ENCODE peak calls at places on chromosomes 4 and X, in five cellular contexts. X, E, U, L and J are unnamed samples. For H3K4me1, the result is how much of the 10 kb centered on the place peaks cover.

GRCh38 chr4:40515398-40516293 is 114.0 kb downstream of the RBM47 start:
- DNase-seq in X (no peak), E (no peak), U (no peak), L (peak), J (peak)

GRCh38 chrX:104659037-104659744 is 93.2 kb downstream of the IL1RAPL2 start:
- DNase-seq in X (no peak), E (no peak), U (no peak), L (no peak), J (peak)

GRCh38 chr4:39330353-39330752 is 35.8 kb downstream of the RFC1 start:
- DNase-seq in X (no peak), E (no peak), U (no peak), L (no peak), J (no peak)

GRCh38 chr4:112973897-112974296 is 75.6 kb upstream of the ANK2 start:
- DNase-seq in X (no peak), E (no peak), U (no peak), L (no peak), J (no peak)

GRCh38 chr4:40180356-40180755 is 16.5 kb upstream of the RHOH start:
- DNase-seq in X (no peak), E (no peak), U (no peak), L (no peak), J (no peak)

GRCh38 chr4:173464486-173464885 is 65.5 kb downstream of the HAND2 start:
- DNase-seq in X (no peak), E (no peak), U (no peak), L (no peak), J (no peak)

GRCh38 chrX:15973299-15973698 is 118.7 kb upstream of the AP1S2 start:
- DNase-seq in X (no peak), E (no peak), U (no peak), L (peak), J (peak)

GRCh38 chr4:144316869-144317268 is 176.4 kb upstream of the GYPA start:
- DNase-seq in X (no peak), E (no peak), U (no peak), L (peak), J (no peak)

GRCh38 chr4:3321295-3321889 is 28.6 kb downstream of the RGS12 start:
- DNase-seq in X (no peak), E (no peak), U (peak), L (no peak), J (peak)

GRCh38 chrX:68365356-68365755 is 67.9 kb downstream of the OPHN1 start:
- DNase-seq in X (no peak), E (no peak), U (no peak), L (no peak), J (no peak)

GRCh38 chr4:57607616-57608150 is 497.5 kb upstream of the IGFBP7 start:
- DNase-seq in X (no peak), E (no peak), U (no peak), L (no peak), J (no peak)

GRCh38 chr4:57614533-57614932 is 504.3 kb upstream of the IGFBP7 start:
- DNase-seq in X (no peak), E (no peak), U (no peak), L (no peak), J (no peak)

DNA sequence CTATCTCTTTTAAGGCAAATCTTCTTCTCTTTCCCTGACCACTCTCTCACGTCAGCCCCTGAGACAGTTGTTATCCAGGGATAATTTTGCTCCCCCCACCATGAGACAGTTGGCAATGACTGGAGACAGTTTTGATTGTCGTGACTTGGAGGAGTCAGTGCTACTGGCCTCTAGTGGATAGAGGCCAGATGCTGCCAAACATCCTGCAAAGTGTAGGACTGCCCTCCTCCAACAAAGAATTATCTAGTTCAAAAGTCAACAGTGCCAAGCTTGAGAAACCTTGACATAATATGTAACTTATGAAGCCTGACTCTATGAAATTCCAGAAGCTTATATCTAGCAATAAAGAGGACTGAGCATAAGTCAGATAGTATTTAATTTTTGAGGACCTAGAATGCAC is 502.1 kb upstream of the IGFBP7 start:
- DNase-seq in X (no peak), E (no peak), U (no peak), L (no peak), J (no peak)
- TF ChIP-seq CTCF in X (no peak), E (no peak), U (no peak), L (no peak), J (no peak)

GRCh38 chr4:1986578-1987210 is 22.1 kb downstream of the NELFA start:
- DNase-seq in X (no peak), E (no peak), U (no peak), L (no peak), J (no peak)
- H3K4me1 ChIP-seq in X (under half), E (under half), U (under half), L (under half), J (under half)

GRCh38 chr4:38169524-38169923 is 209.3 kb downstream of the PTTG2 start:
- DNase-seq in X (no peak), E (no peak), U (no peak), L (no peak), J (peak)

GRCh38 chr4:38173935-38174334 is 213.7 kb downstream of the PTTG2 start:
- DNase-seq in X (no peak), E (no peak), U (no peak), L (no peak), J (no peak)

GRCh38 chr4:38170800-38171199 is 210.6 kb downstream of the PTTG2 start:
- DNase-seq in X (no peak), E (no peak), U (no peak), L (no peak), J (no peak)

GRCh38 chr4:38166768-38167167 is 206.6 kb downstream of the PTTG2 start:
- DNase-seq in X (no peak), E (no peak), U (no peak), L (no peak), J (no peak)

DNA sequence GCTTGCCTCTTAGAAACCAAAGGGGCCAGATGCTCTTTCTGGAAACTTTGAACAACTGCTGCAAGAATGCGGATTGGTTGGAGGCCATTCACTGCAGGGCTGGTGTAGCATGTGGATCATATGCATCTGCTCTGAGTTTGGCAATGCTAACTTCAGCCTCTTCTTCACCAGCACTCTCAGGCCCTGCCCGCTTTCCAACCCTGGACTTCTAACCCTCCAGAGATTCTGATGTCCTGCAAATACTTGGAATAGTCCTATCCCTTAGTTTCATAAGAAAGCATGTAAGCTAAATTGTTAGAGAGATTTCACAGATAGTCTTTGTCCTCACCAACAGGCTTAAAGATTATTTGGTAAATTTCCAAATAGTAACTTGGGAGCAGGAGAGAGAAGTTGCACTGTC is 210.2 kb downstream of the PTTG2 start:
- DNase-seq in X (no peak), E (no peak), U (no peak), L (no peak), J (no peak)
- TF ChIP-seq POLR2A in X (no peak), E (no peak), U (no peak), L (no peak), J (no peak)

GRCh38 chr4:99071159-99071558 is 17.4 kb downstream of the ADH5 start:
- DNase-seq in X (no peak), E (no peak), U (no peak), L (no peak), J (no peak)

GRCh38 chr4:99076292-99076976 is 12.2 kb downstream of the ADH5 start:
- DNase-seq in X (no peak), E (no peak), U (no peak), L (no peak), J (no peak)

GRCh38 chr4:99077177-99077576 is 11.4 kb downstream of the ADH5 start:
- DNase-seq in X (no peak), E (no peak), U (no peak), L (no peak), J (no peak)

GRCh38 chr4:99078336-99078735 is 10.3 kb downstream of the ADH5 start:
- DNase-seq in X (no peak), E (no peak), U (no peak), L (no peak), J (no peak)

GRCh38 chr4:99074816-99075215 is 13.8 kb downstream of the ADH5 start:
- DNase-seq in X (no peak), E (no peak), U (no peak), L (no peak), J (no peak)
- TF ChIP-seq CTCF in X (no peak), E (no peak), U (no peak), L (no peak), J (no peak)

DNA sequence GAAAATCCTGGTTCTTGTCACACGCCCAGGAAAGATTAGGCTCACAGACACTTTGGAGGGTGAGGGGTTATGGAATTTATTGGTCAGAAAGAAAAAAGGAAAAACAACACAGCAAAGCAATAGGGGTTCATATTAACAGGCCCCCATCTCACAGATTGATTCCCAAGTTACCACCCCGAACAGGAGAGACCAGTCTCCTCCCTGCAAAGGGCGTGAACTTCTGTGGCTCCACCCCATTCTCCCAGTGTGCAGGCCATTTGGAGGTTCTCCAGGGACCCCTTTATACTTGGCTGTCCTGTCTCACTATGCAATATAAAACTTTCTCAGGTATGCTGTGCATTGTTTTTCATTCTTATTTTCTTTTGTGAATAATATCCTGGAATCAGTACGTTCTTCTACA is 7.4 kb downstream of the FGF2 start:
- DNase-seq in X (no peak), E (no peak), U (no peak), L (no peak), J (no peak)
- H3K4me1 ChIP-seq in X (half or more), E (under half), U (under half), L (under half), J (under half)

GRCh38 chr4:176195184-176195978 is at the start of gene SPATA4:
- DNase-seq in X (peak), E (peak), U (peak), L (peak), J (peak)
- TF ChIP-seq POLR2A in X (peak), E (peak), U (peak), L (no peak), J (peak)

DNA sequence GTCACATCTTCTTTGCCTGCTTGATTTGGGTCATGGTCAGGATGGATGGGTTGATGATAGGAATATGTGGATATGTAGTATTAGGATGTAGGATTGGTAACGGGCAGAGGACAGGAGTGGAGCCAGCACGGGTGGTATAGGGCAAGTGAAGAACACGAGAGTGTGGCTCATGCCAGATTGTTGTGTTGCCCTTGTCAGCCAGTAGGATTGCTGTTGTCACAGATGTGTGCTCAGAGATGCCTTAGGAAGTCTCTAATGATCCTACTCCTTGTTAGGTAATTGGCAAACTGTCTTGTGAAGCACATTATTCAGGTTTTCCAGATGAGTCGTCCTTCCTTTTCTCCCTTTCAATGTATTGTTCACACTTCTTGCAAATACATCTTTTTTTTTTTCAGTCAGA is 5.5 kb downstream of the ATP10D start:
- DNase-seq in X (no peak), E (no peak), U (no peak), L (no peak), J (peak)
- TF ChIP-seq CTCF in X (no peak), E (peak), U (no peak), L (peak), J (peak)

GRCh38 chrX:84162401-84162800 is 25.6 kb downstream of the RPS6KA6 start:
- DNase-seq in X (no peak), E (no peak), U (no peak), L (no peak), J (no peak)

GRCh38 chrX:84168574-84168973 is 19.4 kb downstream of the RPS6KA6 start:
- DNase-seq in X (no peak), E (no peak), U (no peak), L (no peak), J (no peak)

GRCh38 chrX:84161641-84162040 is 26.4 kb downstream of the RPS6KA6 start:
- DNase-seq in X (no peak), E (no peak), U (no peak), L (no peak), J (no peak)

GRCh38 chrX:84168095-84168494 is 19.9 kb downstream of the RPS6KA6 start:
- DNase-seq in X (no peak), E (no peak), U (no peak), L (no peak), J (no peak)

DNA sequence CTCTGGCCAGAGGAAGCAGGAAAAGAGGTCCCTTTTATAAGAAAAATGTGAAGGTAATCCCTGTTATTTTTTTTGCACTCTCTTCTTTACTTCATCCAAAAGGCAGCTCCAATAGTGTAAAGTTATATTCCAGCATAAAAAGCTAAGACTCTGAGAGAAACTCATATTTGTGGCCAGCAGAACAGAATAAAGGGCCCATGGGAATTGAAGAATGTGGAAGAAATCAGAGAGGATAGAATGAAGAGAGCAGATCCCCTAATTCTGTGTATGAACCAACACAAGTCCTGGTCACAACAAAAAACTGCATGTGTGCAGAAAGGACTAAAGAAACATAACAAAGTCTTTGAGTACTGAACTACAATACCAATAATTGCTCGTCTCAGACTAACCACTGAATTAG is 22.3 kb downstream of the RPS6KA6 start:
- DNase-seq in X (no peak), E (no peak), U (no peak), L (no peak), J (no peak)
- H3K4me1 ChIP-seq in X (under half), E (under half), U (under half), L (under half), J (under half)

GRCh38 chr4:188341428-188341827 is 202.2 kb downstream of the TRIML1 start:
- DNase-seq in X (no peak), E (no peak), U (no peak), L (no peak), J (no peak)
- TF ChIP-seq POLR2A in X (no peak), E (no peak), U (no peak), L (no peak), J (no peak)